ENCODE peak calls at places on chromosomes 5 and 9, in nine cellular contexts. Y is activated CD4-positive, alpha-beta T cell treated with anti-CD3 and anti-CD28 coated beads for 48 hours; H is NCI-H2171 treated with DMSO at 0.1 percent for 48 hours; S is GM12865; Z is epithelial cell of proximal tubule; T is NCI-H2029; J is MV-4-11; B is activated CD4-positive, CD25-positive, alpha-beta regulatory T cell treated with anti-CD3 and anti-CD28 coated beads, Interleukin-2, amount 50 U/mL, for 72 hours; W is ureter. N is an unnamed sample.

GRCh38 chr5:35487255-35488035 is 130.2 kb upstream of the SPEF2 start:
- DNase-seq in Y (no peak), H (no peak), S (no peak), Z (no peak), T (no peak), J (peak; percentile 64), B (no peak), W (no peak), N (no peak)

GRCh38 chr5:142432369-142432863 is 107.6 kb upstream of the SPRY4 start:
- DNase-seq in Y (peak; percentile 47), H (no peak), S (no peak), Z (no peak), T (peak; percentile 82), J (no peak), B (no peak), W (no peak), N (no peak)

GRCh38 chr9:105044458-105044857 is 116.5 kb upstream of the ABCA1 start:
- DNase-seq in Y (no peak), H (no peak), S (no peak), Z (no peak), T (no peak), J (no peak), B (no peak), W (no peak), N (no peak)

GRCh38 chr9:137972355-137972987 is 94.9 kb downstream of the CACNA1B start:
- DNase-seq in Y (no peak), H (no peak), S (no peak), Z (no peak), T (no peak), J (no peak), B (no peak), W (peak; percentile 28), N (no peak)

GRCh38 chr9:129182625-129183494 is 4.8 kb upstream of the IER5L start:
- DNase-seq in Y (peak; percentile 26), H (no peak), S (peak; percentile 38), Z (no peak), T (no peak), J (peak; percentile 8), B (no peak), W (no peak), N (no peak)

GRCh38 chr5:141402553-141403328 is at the start of gene PCDHGA9:
- DNase-seq in Y (no peak), H (peak; percentile 5), S (no peak), Z (no peak), T (no peak), J (no peak), B (no peak), W (no peak), N (no peak)

GRCh38 chr9:8750639-8751041 is 951.1 kb upstream of the DMAC1 start:
- DNase-seq in Y (no peak), H (no peak), S (no peak), Z (no peak), T (no peak), J (no peak), B (no peak), W (no peak), N (no peak)

GRCh38 chr5:82406200-82406773 is 128.1 kb upstream of the RPS23 start:
- DNase-seq in Y (no peak), H (no peak), S (no peak), Z (peak; percentile 80), T (peak; percentile 78), J (peak; percentile 43), B (no peak), W (no peak), N (no peak)

GRCh38 chr9:113293285-113293874 is 9.8 kb downstream of the RNF183 start:
- DNase-seq in Y (no peak), H (no peak), S (no peak), Z (no peak), T (no peak), J (no peak), B (no peak), W (no peak), N (no peak)

GRCh38 chr5:58505502-58505901 is 14.3 kb downstream of the GAPT start:
- DNase-seq in Y (no peak), H (no peak), S (no peak), Z (no peak), T (no peak), J (peak; percentile 51), B (no peak), W (no peak), N (no peak)

GRCh38 chr5:172730222-172730621 is 40.8 kb downstream of the DUSP1 start:
- DNase-seq in Y (no peak), H (no peak), S (no peak), Z (no peak), T (no peak), J (no peak), B (no peak), W (no peak), N (no peak)

GRCh38 chr5:132418876-132419275 is 49.4 kb downstream of the SLC22A5 start:
- DNase-seq in Y (no peak), H (no peak), S (no peak), Z (no peak), T (no peak), J (no peak), B (no peak), W (no peak), N (no peak)

GRCh38 chr5:60295423-60295822 is 401.9 kb upstream of the PDE4D start:
- DNase-seq in Y (no peak), H (no peak), S (peak; percentile 57), Z (no peak), T (no peak), J (peak; percentile 36), B (no peak), W (no peak), N (peak; percentile 29)

GRCh38 chr9:94801242-94801641 is 74.7 kb downstream of the AOPEP start:
- DNase-seq in Y (no peak), H (peak; percentile 68), S (no peak), Z (no peak), T (no peak), J (no peak), B (no peak), W (no peak), N (no peak)

GRCh38 chr5:123512631-123513461 is 869 bp downstream of the CSNK1G3 start:
- DNase-seq in Y (peak; percentile 48), H (no peak), S (peak; percentile 53), Z (no peak), T (no peak), J (peak; percentile 19), B (peak; percentile 56), W (peak; percentile 46), N (peak; percentile 39)

GRCh38 chr9:20408513-20408912 is 213.8 kb downstream of the MLLT3 start:
- DNase-seq in Y (no peak), H (no peak), S (no peak), Z (no peak), T (no peak), J (no peak), B (no peak), W (no peak), N (no peak)

GRCh38 chr5:178421699-178422399 is 168.3 kb downstream of the COL23A1 start:
- DNase-seq in Y (no peak), H (no peak), S (no peak), Z (no peak), T (no peak), J (no peak), B (no peak), W (no peak), N (no peak)

GRCh38 chr5:178690208-178690607 is 40.3 kb downstream of the ZNF354A start:
- DNase-seq in Y (no peak), H (no peak), S (no peak), Z (no peak), T (no peak), J (no peak), B (no peak), W (no peak), N (no peak)

GRCh38 chr9:99127372-99128132 is 22.6 kb downstream of the TGFBR1 start:
- DNase-seq in Y (no peak), H (no peak), S (peak; percentile 52), Z (no peak), T (no peak), J (no peak), B (no peak), W (no peak), N (no peak)

GRCh38 chr9:117649126-117649525 is 55.1 kb upstream of the TLR4 start:
- DNase-seq in Y (no peak), H (no peak), S (no peak), Z (no peak), T (no peak), J (peak; percentile 59), B (no peak), W (no peak), N (no peak)

GRCh38 chr5:14220642-14221041 is 77.5 kb downstream of the TRIO start:
- DNase-seq in Y (no peak), H (no peak), S (no peak), Z (no peak), T (no peak), J (no peak), B (no peak), W (no peak), N (no peak)

N was measured in OCI-LY7.